ENCODE peak calls at places on chromosomes 3 and 15, in six cellular contexts. H is sigmoid colon, Q is SK-N-SH, D is GM06990, K is adipocyte, O is heart right ventricle. W is an unnamed sample.

GRCh38 chr15:74624020-74624602 is 8.5 kb downstream of the CLK3 start:
- DNase-seq in H (no peak), Q (no peak), D (no peak), K (no peak), O (no peak), W (peak; percentile 22)

GRCh38 chr15:34644061-34644460 is 60.6 kb upstream of the GOLGA8B start:
- DNase-seq in H (no peak), Q (no peak), D (no peak), K (peak; percentile 50), O (no peak), W (no peak)

GRCh38 chr3:55127565-55127964 is 199.7 kb upstream of the LRTM1 start:
- DNase-seq in H (no peak), Q (no peak), D (no peak), K (no peak), O (no peak), W (no peak)

GRCh38 chr15:55576911-55577310 is 11.2 kb downstream of the PYGO1 start:
- DNase-seq in H (no peak), Q (no peak), D (no peak), K (no peak), O (no peak), W (no peak)

GRCh38 chr15:48555244-48555804 is 90.2 kb downstream of the FBN1 start:
- DNase-seq in H (no peak), Q (no peak), D (no peak), K (peak; percentile 73), O (no peak), W (no peak)

GRCh38 chr3:29324180-29324651 is 43.3 kb downstream of the RBMS3 start:
- DNase-seq in H (peak; percentile 80), Q (no peak), D (peak; percentile 53), K (no peak), O (peak; percentile 14), W (peak; percentile 47)

GRCh38 chr3:106261915-106262683 is 393.3 kb upstream of the CBLB start:
- DNase-seq in H (no peak), Q (no peak), D (no peak), K (peak; percentile 74), O (no peak), W (no peak)

GRCh38 chr15:25735550-25736384 is 127.4 kb downstream of the ATP10A start:
- DNase-seq in H (peak; percentile 56), Q (no peak), D (no peak), K (no peak), O (no peak), W (no peak)

GRCh38 chr3:150253622-150254021 is 154.5 kb upstream of the TSC22D2 start:
- DNase-seq in H (no peak), Q (no peak), D (no peak), K (no peak), O (no peak), W (no peak)

GRCh38 chr3:41111011-41111410 is 88.3 kb upstream of the CTNNB1 start:
- DNase-seq in H (no peak), Q (no peak), D (no peak), K (no peak), O (no peak), W (no peak)

GRCh38 chr3:116148881-116149530 is 296.3 kb downstream of the LSAMP start:
- DNase-seq in H (no peak), Q (no peak), D (no peak), K (no peak), O (no peak), W (no peak)

GRCh38 chr3:127404614-127405598 is 117.1 kb upstream of the PRR20G start:
- DNase-seq in H (peak; percentile 39), Q (no peak), D (no peak), K (no peak), O (no peak), W (no peak)

GRCh38 chr3:141367038-141367730 is 1.1 kb upstream of the ZBTB38 start:
- DNase-seq in H (peak; percentile 77), Q (no peak), D (no peak), K (peak; percentile 91), O (no peak), W (no peak)

GRCh38 chr15:99121691-99122410 is 17.0 kb downstream of the SYNM start:
- DNase-seq in H (no peak), Q (no peak), D (no peak), K (no peak), O (no peak), W (no peak)

GRCh38 chr15:99125061-99125990 is 20.4 kb downstream of the SYNM start:
- DNase-seq in H (peak; percentile 81), Q (no peak), D (no peak), K (no peak), O (no peak), W (no peak)

GRCh38 chr15:99122831-99123705 is 18.2 kb downstream of the SYNM start:
- DNase-seq in H (peak; percentile 63), Q (no peak), D (no peak), K (no peak), O (no peak), W (no peak)

GRCh38 chr15:99124641-99125040 is 19.8 kb downstream of the SYNM start:
- DNase-seq in H (peak; percentile 66), Q (no peak), D (no peak), K (no peak), O (no peak), W (peak; percentile 22)

GRCh38 chr15:99123706-99124451 is 19.0 kb downstream of the SYNM start:
- DNase-seq in H (peak; percentile 97), Q (peak; percentile 93), D (no peak), K (peak; percentile 93), O (peak; percentile 82), W (peak; percentile 46)
- H3K4me3 ChIP-seq in H (peak overlapping the region; percentile 24), Q (peak overlapping the region; percentile 40), D (no peak overlapping the region), K (peak overlapping the region; percentile 60), O (peak overlapping the region; percentile 23), W (no peak overlapping the region)

DNA sequence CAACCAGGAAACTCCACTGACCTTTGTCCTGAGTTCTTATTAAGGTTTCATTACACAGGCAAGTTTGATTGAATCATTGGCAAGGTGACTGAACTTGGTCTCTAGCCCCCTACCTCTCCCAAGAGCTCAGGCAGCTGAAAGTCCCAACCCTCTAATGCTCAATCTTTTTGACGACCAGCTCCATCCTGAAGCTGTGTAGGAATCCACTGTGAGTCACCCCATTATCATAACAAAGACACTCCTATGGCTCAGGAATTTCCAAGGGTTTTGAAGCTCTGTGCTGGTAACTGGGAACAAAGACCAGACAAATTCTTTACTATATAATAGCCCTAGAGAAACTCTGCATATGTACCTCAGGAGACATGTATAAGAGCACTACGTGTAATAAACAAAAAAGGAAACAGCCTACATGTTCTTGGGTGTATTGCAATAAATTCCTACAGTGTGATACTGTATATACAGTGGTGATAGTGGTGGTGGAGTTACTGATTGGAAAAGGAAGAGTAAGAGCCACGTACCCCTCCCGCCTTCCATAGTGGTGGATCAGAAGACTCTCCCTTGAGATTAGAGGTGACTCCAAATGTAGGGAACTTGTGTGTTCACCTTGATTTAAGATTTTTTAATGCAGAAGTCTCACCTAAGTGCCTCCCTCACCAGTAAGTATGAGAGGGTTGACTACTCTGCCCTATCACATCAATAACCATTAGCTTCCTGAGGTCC is 116.6 kb downstream of the ST8SIA2 start:
- DNase-seq in H (no peak), Q (no peak), D (no peak), K (no peak), O (no peak), W (no peak)
- H3K4me3 ChIP-seq in H (no peak overlapping the region), Q (no peak overlapping the region), D (no peak overlapping the region), K (no peak overlapping the region), O (no peak overlapping the region), W (no peak overlapping the region)

GRCh38 chr3:130849111-130849552 is 44.8 kb upstream of the ATP2C1 start:
- DNase-seq in H (no peak), Q (no peak), D (peak; percentile 39), K (no peak), O (no peak), W (no peak)

GRCh38 chr3:130846181-130846580 is 47.7 kb upstream of the ATP2C1 start:
- DNase-seq in H (no peak), Q (no peak), D (no peak), K (no peak), O (no peak), W (no peak)

GRCh38 chr3:130854208-130854864 is 39.5 kb upstream of the ATP2C1 start:
- DNase-seq in H (no peak), Q (no peak), D (no peak), K (no peak), O (no peak), W (no peak)

GRCh38 chr3:130850044-130850797 is 43.7 kb upstream of the ATP2C1 start:
- DNase-seq in H (no peak), Q (peak; percentile 38), D (peak; percentile 84), K (peak; percentile 52), O (no peak), W (no peak)

DNA sequence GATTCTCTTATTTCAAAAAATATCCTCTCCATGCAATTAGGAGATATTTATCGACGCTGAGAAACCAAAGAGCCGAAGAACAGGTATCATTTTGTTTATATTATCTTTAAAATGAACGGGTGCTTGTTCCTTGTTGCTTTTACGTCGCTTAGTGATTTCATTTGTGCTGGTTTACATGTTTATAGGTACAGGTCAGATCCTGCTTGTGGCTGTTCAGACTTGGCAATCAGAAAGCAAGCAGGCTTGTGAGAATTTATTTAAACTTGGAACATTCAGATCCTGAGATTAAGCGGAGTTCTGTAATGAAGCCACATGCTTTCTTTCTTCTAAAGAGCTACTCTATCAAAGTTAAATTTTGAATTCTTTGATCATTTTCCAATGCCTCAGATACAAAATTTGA is 43.0 kb upstream of the ATP2C1 start:
- DNase-seq in H (no peak), Q (no peak), D (no peak), K (peak; percentile 6), O (no peak), W (no peak)
- H3K4me3 ChIP-seq in H (peak overlapping the region; percentile 22), Q (no peak overlapping the region), D (peak overlapping the region; percentile 71), K (peak overlapping the region; percentile 73), O (peak overlapping the region; percentile 60), W (no peak overlapping the region)

GRCh38 chr3:72999971-73000370 is 3.4 kb downstream of the PPP4R2 start:
- DNase-seq in H (no peak), Q (no peak), D (no peak), K (no peak), O (no peak), W (no peak)
- H3K4me3 ChIP-seq in H (no peak overlapping the region), Q (peak overlapping the region; percentile 83), D (peak overlapping the region; percentile 89), K (peak overlapping the region; percentile 94), O (peak overlapping the region; percentile 94), W (no peak overlapping the region)

GRCh38 chr3:123412076-123412475 is 36.8 kb downstream of the ADCY5 start:
- DNase-seq in H (no peak), Q (no peak), D (no peak), K (no peak), O (no peak), W (no peak)
- H3K4me3 ChIP-seq in H (no peak overlapping the region), Q (no peak overlapping the region), D (no peak overlapping the region), K (no peak overlapping the region), O (no peak overlapping the region), W (no peak overlapping the region)

GRCh38 chr3:176663376-176663775 is 533.9 kb downstream of the TBL1XR1 start:
- DNase-seq in H (no peak), Q (no peak), D (no peak), K (peak; percentile 28), O (no peak), W (no peak)
- H3K4me3 ChIP-seq in H (no peak overlapping the region), Q (no peak overlapping the region), D (no peak overlapping the region), K (no peak overlapping the region), O (no peak overlapping the region), W (no peak overlapping the region)